ENCODE peak calls at places on chromosomes 6 and 20, in nine cellular contexts. I is hippocampal formation; C is NCI-H460; R is GM04504; P is testis; B is T follicular helper cell; A is effector memory CD8-positive, alpha-beta T cell; M is left cardiac atrium; Q is stimulated activated CD4-positive, alpha-beta T cell treated with anti-CD3 and anti-CD28 coated beads, Interleukin-2, amount 100 ng/mL, for 24 hours. E is an unnamed sample.

GRCh38 chr6:143754204-143754603 is 76.4 kb downstream of the PHACTR2 start:
- DNase-seq in I (no peak), C (no peak), R (no peak), P (no peak), B (no peak), A (no peak), M (no peak), Q (no peak), E (no peak)

GRCh38 chr6:22149501-22150490 is 147.0 kb downstream of the PRL start:
- DNase-seq in I (peak; percentile 69), C (no peak), R (no peak), P (no peak), B (no peak), A (no peak), M (no peak), Q (no peak), E (no peak)

GRCh38 chr6:106509420-106510089 is 119.7 kb downstream of the RTN4IP1 start:
- DNase-seq in I (no peak), C (no peak), R (no peak), P (no peak), B (no peak), A (no peak), M (no peak), Q (no peak), E (no peak)

GRCh38 chr6:160167547-160168391 is 46.2 kb downstream of the SLC22A1 start:
- DNase-seq in I (no peak), C (no peak), R (no peak), P (no peak), B (no peak), A (no peak), M (no peak), Q (no peak), E (no peak)

GRCh38 chr20:14284443-14284842 is 53.0 kb downstream of the FLRT3 start:
- DNase-seq in I (no peak), C (no peak), R (no peak), P (no peak), B (no peak), A (no peak), M (no peak), Q (no peak), E (no peak)

GRCh38 chr6:139251377-139252017 is 40.3 kb downstream of the TXLNB start:
- DNase-seq in I (no peak), C (no peak), R (no peak), P (no peak), B (no peak), A (no peak), M (no peak), Q (no peak), E (no peak)

GRCh38 chr6:63640062-63640461 is 4.5 kb downstream of the PHF3 start:
- DNase-seq in I (no peak), C (no peak), R (peak; percentile 49), P (no peak), B (no peak), A (no peak), M (no peak), Q (no peak), E (no peak)

GRCh38 chr6:71533939-71534379 is 245.3 kb downstream of the OGFRL1 start:
- DNase-seq in I (peak; percentile 16), C (peak; percentile 12), R (no peak), P (no peak), B (no peak), A (no peak), M (no peak), Q (no peak), E (no peak)

GRCh38 chr6:15961630-15962448 is 167.0 kb upstream of the MYLIP start:
- DNase-seq in I (no peak), C (no peak), R (no peak), P (no peak), B (no peak), A (no peak), M (no peak), Q (no peak), E (no peak)

GRCh38 chr6:16324622-16325225 is 86.3 kb downstream of the GMPR start:
- DNase-seq in I (no peak), C (no peak), R (no peak), P (no peak), B (no peak), A (no peak), M (no peak), Q (no peak), E (no peak)

GRCh38 chr20:46013826-46014516 is 5.3 kb downstream of the MMP9 start:
- DNase-seq in I (no peak), C (peak; percentile 43), R (no peak), P (peak; percentile 70), B (peak; percentile 52), A (peak; percentile 68), M (peak; percentile 47), Q (peak; percentile 78), E (no peak)

GRCh38 chr6:11309947-11310665 is 77.6 kb upstream of the NEDD9 start:
- DNase-seq in I (peak; percentile 6), C (no peak), R (no peak), P (no peak), B (no peak), A (no peak), M (no peak), Q (no peak), E (no peak)

GRCh38 chr6:33416386-33417126 is 1.4 kb downstream of the CUTA start:
- DNase-seq in I (no peak), C (no peak), R (no peak), P (no peak), B (no peak), A (no peak), M (no peak), Q (no peak), E (no peak)

GRCh38 chr20:10619427-10619826 is 54.4 kb downstream of the JAG1 start:
- DNase-seq in I (no peak), C (peak; percentile 80), R (peak; percentile 96), P (no peak), B (no peak), A (no peak), M (no peak), Q (no peak), E (peak; percentile 69)

GRCh38 chr20:31923388-31924271 is 28.2 kb downstream of the PDRG1 start:
- DNase-seq in I (no peak), C (no peak), R (no peak), P (no peak), B (no peak), A (no peak), M (no peak), Q (no peak), E (no peak)

GRCh38 chr20:46195264-46196038 is 77.3 kb downstream of the CD40 start:
- DNase-seq in I (no peak), C (no peak), R (no peak), P (no peak), B (no peak), A (no peak), M (no peak), Q (no peak), E (no peak)

GRCh38 chr6:29793796-29794195 is 33.8 kb upstream of the HLA-G start:
- DNase-seq in I (no peak), C (no peak), R (no peak), P (no peak), B (no peak), A (no peak), M (no peak), Q (no peak), E (no peak)

GRCh38 chr20:5608448-5609161 is 141.6 kb upstream of the SHLD1 start:
- DNase-seq in I (peak; percentile 10), C (no peak), R (no peak), P (no peak), B (no peak), A (no peak), M (no peak), Q (no peak), E (no peak)

GRCh38 chr6:44923416-44923815 is 404.7 kb upstream of the RUNX2 start:
- DNase-seq in I (no peak), C (no peak), R (no peak), P (no peak), B (no peak), A (no peak), M (no peak), Q (no peak), E (no peak)

GRCh38 chr20:40331699-40332098 is 357.3 kb downstream of the MAFB start:
- DNase-seq in I (no peak), C (no peak), R (no peak), P (no peak), B (no peak), A (no peak), M (peak; percentile 72), Q (no peak), E (no peak)

GRCh38 chr20:53809242-53809641 is 215.6 kb upstream of the ZNF217 start:
- DNase-seq in I (no peak), C (no peak), R (no peak), P (no peak), B (no peak), A (no peak), M (no peak), Q (no peak), E (no peak)

GRCh38 chr6:50198245-50198644 is 148.5 kb upstream of the DEFB112 start:
- DNase-seq in I (no peak), C (no peak), R (no peak), P (no peak), B (no peak), A (no peak), M (no peak), Q (no peak), E (no peak)

GRCh38 chr20:59972037-59972801 is 14.0 kb downstream of the CDH26 start:
- DNase-seq in I (no peak), C (no peak), R (no peak), P (no peak), B (no peak), A (no peak), M (no peak), Q (no peak), E (no peak)

E was measured in amniotic stem cell.